ENCODE peak calls at places on chromosome 19, in four cellular contexts. N is K562, D is GM12878, K is H1. I is an unnamed sample.

GRCh38 chr19:4619668-4620294 is 19.5 kb upstream of the TNFAIP8L1 start:
- DNase-seq in N (no peak), D (no peak), K (no peak), I (no peak)

GRCh38 chr19:44857837-44858236 is 11.7 kb downstream of the NECTIN2 start:
- DNase-seq in N (no peak), D (no peak), K (no peak), I (no peak)

GRCh38 chr19:23957660-23958281 is 43.1 kb downstream of the ZNF726 start:
- DNase-seq in N (no peak), D (no peak), K (no peak), I (no peak)

GRCh38 chr19:14116918-14117578 is 514 bp downstream of the PRKACA start:
- DNase-seq in N (peak), D (no peak), K (no peak), I (peak)

GRCh38 chr19:29858000-29858596 is 46.3 kb downstream of the CCNE1 start:
- DNase-seq in N (peak), D (no peak), K (no peak), I (peak)

GRCh38 chr19:13966684-13967128 is 14.4 kb downstream of the DCAF15 start:
- DNase-seq in N (no peak), D (no peak), K (no peak), I (no peak)

GRCh38 chr19:10095948-10096614 is 6.4 kb downstream of the ANGPTL6 start:
- DNase-seq in N (peak), D (no peak), K (peak), I (peak)

GRCh38 chr19:38469151-38469550 is 35.7 kb downstream of the RYR1 start:
- DNase-seq in N (no peak), D (no peak), K (no peak), I (no peak)

GRCh38 chr19:42362342-42362741 is 27.8 kb downstream of the CNFN start:
- DNase-seq in N (no peak), D (no peak), K (no peak), I (no peak)

GRCh38 chr19:13056052-13056660 is 46.5 kb downstream of the LYL1 start:
- DNase-seq in N (no peak), D (no peak), K (no peak), I (peak)

GRCh38 chr19:50007947-50008346 is 17.2 kb downstream of the VRK3 start:
- DNase-seq in N (no peak), D (no peak), K (no peak), I (no peak)
- TF ChIP-seq GABPA in N (no peak), D (no peak), K (no peak), I (no peak)

GRCh38 chr19:20278342-20278741 is 111.3 kb downstream of the ZNF486 start:
- DNase-seq in N (no peak), D (no peak), K (no peak), I (no peak)
- TF ChIP-seq CHD2 in N (no peak), D (no peak), K (no peak), I (no peak)

GRCh38 chr19:47766359-47766620 is 12.2 kb upstream of the SELENOW start:
- DNase-seq in N (no peak), D (no peak), K (no peak), I (no peak)

GRCh38 chr19:47767349-47767748 is 11.2 kb upstream of the SELENOW start:
- DNase-seq in N (no peak), D (no peak), K (no peak), I (no peak)

GRCh38 chr19:47766670-47767069 is 11.8 kb upstream of the SELENOW start:
- DNase-seq in N (no peak), D (no peak), K (no peak), I (no peak)

GRCh38 chr19:47768604-47769003 is 9.9 kb upstream of the SELENOW start:
- DNase-seq in N (no peak), D (no peak), K (no peak), I (no peak)

GRCh38 chr19:47769534-47769933 is 9.0 kb upstream of the SELENOW start:
- DNase-seq in N (no peak), D (no peak), K (no peak), I (no peak)
- TF ChIP-seq GABPA in N (no peak), D (no peak), K (no peak), I (no peak)

GRCh38 chr19:1287622-1288527 is 2.2 kb downstream of the EFNA2 start:
- DNase-seq in N (no peak), D (no peak), K (no peak), I (peak)
- TF ChIP-seq CHD2 in N (no peak), D (no peak), K (no peak), I (no peak)

GRCh38 chr19:18831524-18832330 is at the start of gene UPF1:
- DNase-seq in N (peak), D (no peak), K (peak), I (peak)

GRCh38 chr19:18833141-18833476 is 1.4 kb downstream of the UPF1 start:
- DNase-seq in N (no peak), D (no peak), K (no peak), I (no peak)

GRCh38 chr19:18833849-18834643 is 2.3 kb downstream of the UPF1 start:
- DNase-seq in N (peak), D (no peak), K (no peak), I (no peak)

GRCh38 chr19:18830488-18830887 is 1.3 kb upstream of the UPF1 start:
- DNase-seq in N (no peak), D (no peak), K (no peak), I (no peak)

GRCh38 chr19:18832331-18833140 is 777 bp downstream of the UPF1 start:
- DNase-seq in N (peak), D (no peak), K (no peak), I (peak)
- TF ChIP-seq GABPA in N (no peak), D (no peak), K (no peak), I (no peak)

GRCh38 chr19:2551864-2552185 is 75.9 kb downstream of the GADD45B start:
- DNase-seq in N (no peak), D (no peak), K (no peak), I (no peak)

GRCh38 chr19:2553510-2553909 is 77.6 kb downstream of the GADD45B start:
- DNase-seq in N (no peak), D (no peak), K (no peak), I (no peak)

GRCh38 chr19:2554856-2555255 is 78.9 kb downstream of the GADD45B start:
- DNase-seq in N (no peak), D (no peak), K (no peak), I (no peak)

GRCh38 chr19:2551172-2551863 is 75.4 kb downstream of the GADD45B start:
- DNase-seq in N (no peak), D (no peak), K (no peak), I (no peak)

GRCh38 chr19:2552859-2553258 is 76.9 kb downstream of the GADD45B start:
- DNase-seq in N (no peak), D (peak), K (no peak), I (no peak)
- TF ChIP-seq CHD2 in N (no peak), D (no peak), K (no peak), I (no peak)

I was measured in SK-N-SH.